ENCODE peak calls at places on chromosome 17, in four cellular contexts. Z, C, A and P are unnamed samples.

GRCh38 chr17:77354420-77354720 is 213.6 kb downstream of the SEC14L1 start:
- DNase-seq in C (no peak), Z (no peak), A (no peak), P (no peak)

GRCh38 chr17:66687570-66688284 is 147.2 kb upstream of the CACNG5 start:
- DNase-seq in C (no peak), A (no peak), Z (no peak), P (no peak)

GRCh38 chr17:59963738-59964454 is 644 bp downstream of the RNFT1 start:
- DNase-seq in A (no peak), Z (peak), C (no peak), P (peak)

GRCh38 chr17:78120971-78121800 is 7.4 kb downstream of the TMC6 start:
- DNase-seq in C (peak), A (peak), Z (no peak), P (peak)

GRCh38 chr17:41617136-41617535 is 4.6 kb upstream of the KRT16 start:
- DNase-seq in C (no peak), Z (peak), A (no peak), P (no peak)

GRCh38 chr17:40355804-40356758 is 8.5 kb downstream of the GJD3 start:
- DNase-seq in C (no peak), A (no peak), Z (no peak), P (no peak)

GRCh38 chr17:6374761-6375312 is 60.1 kb downstream of the AIPL1 start:
- DNase-seq in A (no peak), C (peak), Z (peak), P (no peak)

GRCh38 chr17:29162909-29163341 is 17.3 kb downstream of the MYO18A start:
- DNase-seq in A (no peak), Z (no peak), C (no peak), P (no peak)

GRCh38 chr17:59154335-59154720 is 658 bp downstream of the SKA2 start:
- DNase-seq in A (no peak), C (no peak), Z (peak), P (peak)

GRCh38 chr17:58665946-58666857 is 25.6 kb downstream of the TEX14 start:
- DNase-seq in C (no peak), A (no peak), Z (peak), P (no peak)

GRCh38 chr17:75729351-75729750 is 8.1 kb downstream of the ITGB4 start:
- DNase-seq in C (no peak), Z (no peak), A (no peak), P (no peak)

GRCh38 chr17:76415786-76416185 is 31.4 kb downstream of the SPHK1 start:
- DNase-seq in Z (no peak), A (no peak), C (no peak), P (no peak)

GRCh38 chr17:27247071-27247957 is 46.6 kb upstream of the WSB1 start:
- DNase-seq in A (no peak), C (no peak), Z (peak), P (no peak)

GRCh38 chr17:42706732-42707131 is 24.4 kb downstream of the CNTNAP1 start:
- DNase-seq in C (no peak), Z (no peak), A (peak), P (peak)

GRCh38 chr17:63830278-63830677 is 2.8 kb upstream of the FTSJ3 start:
- DNase-seq in A (no peak), C (no peak), Z (no peak), P (no peak)

GRCh38 chr17:40648326-40648968 is 829 bp upstream of the SMARCE1 start:
- DNase-seq in Z (peak), C (no peak), A (no peak), P (no peak)

GRCh38 chr17:2994441-2994840 is 69.0 kb downstream of the OR1D5 start:
- DNase-seq in A (no peak), Z (no peak), C (no peak), P (no peak)

GRCh38 chr17:47423406-47424295 is 99.9 kb downstream of the EFCAB13 start:
- DNase-seq in C (peak), Z (no peak), A (peak), P (no peak)

GRCh38 chr17:19755392-19755791 is 7.3 kb upstream of the ALDH3A1 start:
- DNase-seq in Z (no peak), C (no peak), A (no peak), P (no peak)

GRCh38 chr17:32015245-32016013 is 8.2 kb downstream of the LRRC37B start:
- DNase-seq in Z (peak), C (no peak), A (no peak), P (no peak)